ENCODE peak calls at places on chromosomes 5 and 9, in five cellular contexts. B is kidney epithelial cell; X is effector memory CD4-positive, alpha-beta T cell; Y is pancreas; I is SJSA1. H is an unnamed sample.

GRCh38 chr9:34254966-34255825 is 73.9 kb downstream of the KIF24 start:
- DNase-seq in B (no peak), X (no peak), Y (no peak), I (no peak), H (no peak)

GRCh38 chr5:151682751-151683331 is 3.9 kb downstream of the SPARC start:
- DNase-seq in Y (no peak), I (no peak), B (no peak), X (no peak), H (no peak)

GRCh38 chr9:37968228-37968672 is 64.3 kb upstream of the SLC25A51 start:
- DNase-seq in B (no peak), X (no peak), Y (no peak), I (no peak), H (no peak)

GRCh38 chr9:8782237-8782636 is 982.7 kb upstream of the DMAC1 start:
- DNase-seq in Y (no peak), I (no peak), X (no peak), B (no peak), H (no peak)

GRCh38 chr5:168772466-168772961 is 193.3 kb upstream of the PANK3 start:
- DNase-seq in X (no peak), Y (no peak), I (no peak), B (no peak), H (no peak)

GRCh38 chr9:123108976-123109375 is 75.5 kb downstream of the GPR21 start:
- DNase-seq in B (no peak), Y (no peak), I (no peak), X (no peak), H (no peak)

GRCh38 chr5:160420331-160420610 is 1.4 kb upstream of the PTTG1 start:
- DNase-seq in Y (no peak), I (no peak), X (no peak), B (no peak), H (no peak)

GRCh38 chr5:5605170-5605764 is 182.8 kb downstream of the ICE1 start:
- DNase-seq in X (no peak), B (no peak), Y (no peak), I (no peak), H (no peak)

GRCh38 chr5:135426102-135427082 is 20.8 kb downstream of the DCANP1 start:
- DNase-seq in B (no peak), X (no peak), I (peak; percentile 54), Y (no peak), H (peak; percentile 30)

GRCh38 chr9:124381073-124381945 is 33.9 kb downstream of the PSMB7 start:
- DNase-seq in X (no peak), I (no peak), Y (no peak), B (no peak), H (no peak)

GRCh38 chr5:32605766-32606152 is 20.4 kb downstream of the SUB1 start:
- DNase-seq in Y (no peak), B (no peak), I (no peak), X (no peak), H (no peak)

GRCh38 chr5:128084228-128085167 is 932 bp downstream of the SLC12A2 start:
- DNase-seq in B (no peak), I (peak; percentile 53), Y (peak; percentile 48), X (peak; percentile 21), H (peak; percentile 44)

GRCh38 chr5:62475072-62475471 is 62.5 kb downstream of the IPO11 start:
- DNase-seq in B (peak; percentile 39), X (no peak), I (peak; percentile 12), Y (no peak), H (no peak)

GRCh38 chr5:176379881-176380280 is 8.5 kb downstream of the NOP16 start:
- DNase-seq in Y (no peak), I (no peak), B (no peak), X (no peak), H (no peak)

GRCh38 chr5:35698057-35698808 is 80.6 kb downstream of the SPEF2 start:
- DNase-seq in B (no peak), I (no peak), Y (no peak), X (no peak), H (no peak)

GRCh38 chr5:119269061-119269579 is 86.7 kb upstream of the TNFAIP8 start:
- DNase-seq in B (no peak), X (no peak), Y (peak; percentile 59), I (no peak), H (peak; percentile 47)

GRCh38 chr9:137742698-137743097 is 123.9 kb downstream of the EHMT1 start:
- DNase-seq in Y (no peak), I (no peak), X (no peak), B (no peak), H (no peak)

GRCh38 chr5:67003906-67004729 is 192.5 kb downstream of the CD180 start:
- DNase-seq in Y (peak; percentile 88), B (peak; percentile 65), X (peak; percentile 87), I (peak; percentile 75), H (peak; percentile 92)

GRCh38 chr9:135217836-135218235 is 130.4 kb downstream of the OLFM1 start:
- DNase-seq in Y (peak; percentile 13), X (no peak), I (no peak), B (no peak), H (no peak)

GRCh38 chr5:39022151-39022550 is 52.0 kb downstream of the RICTOR start:
- DNase-seq in Y (no peak), X (no peak), B (no peak), I (no peak), H (no peak)

GRCh38 chr5:1492757-1493156 is 31.0 kb downstream of the LPCAT1 start:
- DNase-seq in I (no peak), Y (no peak), B (no peak), X (no peak), H (peak; percentile 6)

GRCh38 chr5:108801776-108802175 is 54.1 kb downstream of the FER start:
- DNase-seq in X (no peak), B (peak; percentile 79), I (peak; percentile 81), Y (no peak), H (no peak)

GRCh38 chr9:133707761-133708122 is 30.4 kb downstream of the SARDH start:
- DNase-seq in Y (no peak), X (no peak), B (no peak), I (no peak), H (no peak)
- H3K4me3 ChIP-seq in Y (no peak overlapping the region), X (no peak overlapping the region), B (no peak overlapping the region), I (no peak overlapping the region), H (no peak overlapping the region)

GRCh38 chr9:113886471-113886870 is 10.4 kb downstream of the ZNF618 start:
- DNase-seq in Y (no peak), I (peak; percentile 27), B (no peak), X (no peak), H (no peak)
- H3K4me3 ChIP-seq in Y (no peak overlapping the region), I (peak overlapping the region; percentile 25), B (no peak overlapping the region), X (peak overlapping the region; percentile 27), H (no peak overlapping the region)

GRCh38 chr5:36795366-36795765 is 81.2 kb upstream of the NIPBL start:
- DNase-seq in Y (no peak), B (no peak), I (no peak), X (no peak), H (no peak)
- H3K4me3 ChIP-seq in Y (no peak overlapping the region), B (no peak overlapping the region), I (no peak overlapping the region), X (no peak overlapping the region), H (no peak overlapping the region)

GRCh38 chr9:95127249-95128176 is 190.0 kb downstream of the FANCC start:
- DNase-seq in X (peak; percentile 22), Y (peak; percentile 84), I (peak; percentile 68), B (no peak), H (peak; percentile 56)
- H3K4me3 ChIP-seq in X (no peak overlapping the region), Y (peak overlapping the region; percentile 39), I (peak overlapping the region; percentile 19), B (peak overlapping the region; percentile 31), H (no peak overlapping the region)

DNA sequence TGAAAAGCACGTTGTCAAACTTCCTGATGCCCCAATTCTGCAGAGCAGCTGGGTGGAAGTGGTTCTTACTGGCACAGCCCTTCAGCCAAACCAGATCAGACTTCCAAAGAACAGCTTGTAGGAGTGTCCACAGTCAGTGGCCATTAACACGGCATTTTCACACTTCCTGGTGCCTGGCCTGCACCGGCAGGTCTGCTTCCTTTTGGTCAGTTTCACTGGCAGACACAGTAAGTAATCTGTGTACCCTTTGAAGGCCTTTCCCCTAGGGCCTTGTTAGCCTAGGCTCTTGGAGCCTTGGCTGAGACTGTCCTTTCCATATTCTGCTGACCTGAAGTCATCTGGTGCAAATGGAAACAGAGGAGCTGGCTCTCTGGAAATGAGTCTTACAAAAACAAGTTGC is 297.5 kb upstream of the TNC start:
- DNase-seq in Y (no peak), X (no peak), B (no peak), I (no peak), H (no peak)
- H3K4me3 ChIP-seq in Y (no peak overlapping the region), X (no peak overlapping the region), B (no peak overlapping the region), I (no peak overlapping the region), H (no peak overlapping the region)